ENCODE peak calls at places on chromosomes 11 and 22, in nine cellular contexts. S, B, Q, O, A, X, I, C and H are unnamed samples.

GRCh38 chr22:17629646-17630045 is 1.1 kb upstream of the ATP6V1E1 start:
- DNase-seq in S (peak), B (no peak), X (no peak), Q (no peak), I (peak), C (no peak), A (no peak), O (no peak), H (no peak)

GRCh38 chr22:42344391-42344861 is 74.0 kb upstream of the TCF20 start:
- DNase-seq in B (no peak), X (no peak), S (no peak), A (peak), Q (no peak), O (no peak), C (no peak), I (no peak), H (no peak)

GRCh38 chr11:79098096-79098495 is 342.7 kb downstream of the TENM4 start:
- DNase-seq in A (no peak), I (no peak), O (no peak), B (no peak), S (no peak), C (no peak), X (no peak), Q (no peak), H (no peak)

GRCh38 chr22:46036558-46037408 is 59.8 kb upstream of the WNT7B start:
- DNase-seq in Q (no peak), A (no peak), B (no peak), X (peak), C (no peak), O (no peak), I (peak), S (peak), H (peak)

GRCh38 chr11:68798221-68798813 is 43.4 kb downstream of the CPT1A start:
- DNase-seq in S (peak), X (no peak), A (peak), C (peak), I (peak), Q (peak), B (no peak), O (peak), H (peak)

GRCh38 chr11:13126430-13126829 is 117.3 kb downstream of the RASSF10 start:
- DNase-seq in B (no peak), O (no peak), I (peak), C (no peak), Q (no peak), A (no peak), X (no peak), S (no peak), H (no peak)

GRCh38 chr11:84580338-84580737 is 1046.8 kb downstream of the DLG2 start:
- DNase-seq in X (no peak), S (no peak), I (no peak), O (no peak), C (no peak), Q (no peak), B (no peak), A (no peak), H (peak)

GRCh38 chr11:33507967-33508366 is 192.7 kb downstream of the C11orf91 start:
- DNase-seq in C (no peak), B (no peak), Q (no peak), S (peak), X (no peak), I (peak), O (no peak), A (peak), H (no peak)

GRCh38 chr22:45112136-45112879 is 51.4 kb upstream of the NUP50 start:
- DNase-seq in C (no peak), B (no peak), S (no peak), X (no peak), O (no peak), I (peak), A (peak), Q (no peak), H (no peak)

GRCh38 chr22:11253000-11253511 is 4274.9 kb upstream of the OR11H1 start:
- DNase-seq in O (no peak), I (no peak), X (peak), Q (no peak), S (no peak), B (no peak), A (no peak), C (no peak), H (no peak)

GRCh38 chr11:82546556-82547162 is 187.0 kb downstream of the FAM181B start:
- DNase-seq in S (no peak), B (peak), X (no peak), Q (no peak), C (no peak), O (no peak), A (no peak), I (no peak), H (no peak)

GRCh38 chr11:2576536-2576935 is 123.3 kb downstream of the KCNQ1OT1 start:
- DNase-seq in Q (no peak), I (no peak), O (no peak), X (no peak), B (no peak), S (no peak), A (no peak), C (no peak), H (no peak)

GRCh38 chr11:103202048-103202651 is 92.9 kb downstream of the DYNC2H1 start:
- DNase-seq in X (no peak), A (peak), I (peak), B (no peak), O (no peak), C (no peak), S (peak), Q (no peak), H (no peak)

GRCh38 chr11:15967166-15967565 is 389.2 kb downstream of the SOX6 start:
- DNase-seq in I (peak), B (peak), X (no peak), Q (no peak), O (no peak), C (no peak), A (no peak), S (no peak), H (no peak)

GRCh38 chr11:2713721-2714462 is 14.1 kb upstream of the KCNQ1OT1 start:
- DNase-seq in X (no peak), O (no peak), A (no peak), S (no peak), Q (no peak), C (no peak), I (no peak), B (no peak), H (no peak)

GRCh38 chr11:3218483-3219280 is at the start of gene MRGPRG:
- DNase-seq in X (peak), Q (no peak), S (no peak), O (no peak), C (no peak), B (no peak), I (no peak), A (no peak), H (no peak)

GRCh38 chr11:9565822-9566560 is 7.5 kb upstream of the WEE1 start:
- DNase-seq in O (no peak), A (peak), B (no peak), S (peak), Q (peak), C (no peak), X (no peak), I (peak), H (peak)

GRCh38 chr22:38953091-38953490 is 4.3 kb upstream of the APOBEC3A start:
- DNase-seq in X (no peak), O (no peak), Q (no peak), A (no peak), B (no peak), S (no peak), C (no peak), I (no peak), H (no peak)

GRCh38 chr11:104259121-104259610 is 95.2 kb upstream of the PDGFD start:
- DNase-seq in A (no peak), B (no peak), Q (no peak), I (peak), O (no peak), S (no peak), C (no peak), X (no peak), H (no peak)

GRCh38 chr11:67483901-67484665 is 1.3 kb downstream of the AIP start:
- DNase-seq in O (no peak), I (no peak), C (no peak), X (no peak), Q (peak), B (no peak), A (no peak), S (peak), H (no peak)